ENCODE peak calls at places on chromosome 12, in four cellular contexts. A is GM12878, O is HepG2, V is K562. D is an unnamed sample.

GRCh38 chr12:124286946-124287345 is 7.9 kb upstream of the RFLNA start:
- DNase-seq in O (no peak), V (no peak), A (no peak), D (no peak)

GRCh38 chr12:3727877-3728632 is 24.9 kb downstream of the CRACR2A start:
- DNase-seq in A (peak; percentile 66), O (no peak), V (no peak), D (no peak)

GRCh38 chr12:74541074-74541473 is 3.4 kb downstream of the ATXN7L3B start:
- DNase-seq in O (no peak), A (no peak), V (no peak), D (no peak)

GRCh38 chr12:121803861-121804416 is at the start of gene SETD1B:
- DNase-seq in O (no peak), V (peak; percentile 33), A (no peak), D (no peak)

GRCh38 chr12:42564540-42564939 is 25.0 kb downstream of the PRICKLE1 start:
- DNase-seq in A (no peak), O (no peak), V (no peak), D (no peak)

GRCh38 chr12:45655186-45655585 is 74.3 kb upstream of the ARID2 start:
- DNase-seq in O (peak; percentile 15), A (no peak), V (no peak), D (peak; percentile 19)

GRCh38 chr12:97552410-97553050 is 89.9 kb downstream of the RMST start:
- DNase-seq in V (no peak), O (no peak), A (no peak), D (no peak)

GRCh38 chr12:128818065-128819022 is 5.4 kb downstream of the SLC15A4 start:
- DNase-seq in A (no peak), V (no peak), O (no peak), D (no peak)

GRCh38 chr12:97308576-97309198 is 153.9 kb upstream of the RMST start:
- DNase-seq in V (peak; percentile 24), A (peak; percentile 15), O (peak; percentile 39), D (peak; percentile 7)

DNA sequence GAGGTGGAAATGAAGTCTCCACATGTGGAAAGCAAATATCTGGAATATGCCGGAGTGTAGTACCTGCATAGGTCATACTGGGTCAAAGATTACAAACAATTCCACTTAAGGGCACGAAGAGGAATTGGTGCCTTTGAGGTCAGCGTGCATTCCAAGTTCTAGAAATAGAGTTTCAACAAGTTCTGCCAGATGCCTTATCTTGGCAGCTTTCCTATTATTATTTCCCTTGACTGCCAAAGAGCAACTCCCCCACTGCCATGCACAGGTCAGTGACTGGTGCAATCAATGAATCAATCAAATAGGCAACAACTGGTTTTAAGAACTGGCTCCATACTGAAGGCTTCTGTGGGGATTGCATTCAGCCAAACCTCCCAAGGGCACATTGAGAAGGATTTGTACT is 115.4 kb upstream of the PCED1B start:
- DNase-seq in V (no peak), A (no peak), O (no peak), D (no peak)
- TF ChIP-seq SP1 in V (no peak), A (no peak), O (no peak), D (no peak)

GRCh38 chr12:58757422-58757821 is 162.9 kb downstream of the LRIG3 start:
- DNase-seq in A (no peak), V (no peak), O (no peak), D (no peak)
- TF ChIP-seq TARDBP in A (no peak), V (no peak), O (no peak), D (no peak)

GRCh38 chr12:108670066-108670631 is 36.5 kb upstream of the SELPLG start:
- DNase-seq in O (no peak), A (no peak), V (no peak), D (no peak)
- TF ChIP-seq SP1 in O (no peak), A (no peak), V (no peak), D (no peak)

GRCh38 chr12:9940370-9940769 is 8.2 kb upstream of the CLEC2A start:
- DNase-seq in V (no peak), O (no peak), A (no peak), D (no peak)
- TF ChIP-seq TARDBP in V (no peak), O (no peak), A (no peak), D (no peak)

GRCh38 chr12:85036241-85036707 is at the start of the genes LRRIQ1 and TSPAN19:
- DNase-seq in O (peak; percentile 54), V (peak; percentile 7), A (peak; percentile 27), D (peak; percentile 79)
- TF ChIP-seq SP1 in O (no peak), V (no peak), A (no peak), D (no peak)

D was measured in HEK293T.